ENCODE peak calls at places on chromosome 5, in four cellular contexts. Q is iPS-NIHi11; I is NCI-H446 treated with DMSO at 0.1 percent for 48 hours; B is stimulated activated CD4-positive, alpha-beta T cell treated with anti-CD3 and anti-CD28 coated beads, Interleukin-12 subunit alpha, Interleukin-12 subunit beta, amount 100 ng/mL, for 4 hours. W is an unnamed sample.

GRCh38 chr5:71748360-71748759 is 29.3 kb downstream of the CARTPT start:
- DNase-seq in I (no peak), Q (peak; percentile 7), B (no peak), W (no peak)

GRCh38 chr5:179126506-179126991 is 66.4 kb downstream of the ZNF354C start:
- DNase-seq in Q (no peak), B (no peak), I (no peak), W (no peak)

GRCh38 chr5:153598099-153598498 is 107.6 kb downstream of the GRIA1 start:
- DNase-seq in I (no peak), Q (no peak), B (no peak), W (no peak)

GRCh38 chr5:149264432-149265069 is 7.1 kb upstream of the AFAP1L1 start:
- DNase-seq in Q (peak; percentile 82), B (peak; percentile 25), I (no peak), W (no peak)

GRCh38 chr5:7876867-7877266 is 7.9 kb downstream of the MTRR start:
- DNase-seq in I (no peak), B (no peak), Q (no peak), W (no peak)

GRCh38 chr5:159883522-159883950 is 32.7 kb upstream of the ADRA1B start:
- DNase-seq in B (no peak), Q (no peak), I (no peak), W (no peak)

GRCh38 chr5:119583684-119584083 is 45.7 kb upstream of the FAM170A start:
- DNase-seq in I (no peak), Q (no peak), B (no peak), W (no peak)

GRCh38 chr5:132253008-132253441 is 4.5 kb upstream of the PDLIM4 start:
- DNase-seq in Q (no peak), B (no peak), I (no peak), W (no peak)

GRCh38 chr5:141877478-141878185 is 578 bp downstream of the PCDH1 start:
- DNase-seq in I (no peak), B (peak; percentile 26), Q (no peak), W (no peak)

GRCh38 chr5:157312492-157312891 is 46.6 kb downstream of the CYFIP2 start:
- DNase-seq in I (no peak), Q (peak; percentile 77), B (peak; percentile 52), W (no peak)

GRCh38 chr5:134223406-134224251 is 2.2 kb downstream of the PPP2CA start:
- DNase-seq in Q (no peak), I (no peak), B (no peak), W (no peak)

GRCh38 chr5:151758141-151758429 is 346 bp downstream of the ATOX1 start:
- DNase-seq in Q (peak; percentile 46), B (no peak), I (no peak), W (no peak)

GRCh38 chr5:86332851-86333250 is 284.9 kb upstream of the COX7C start:
- DNase-seq in B (no peak), I (no peak), Q (no peak), W (no peak)

GRCh38 chr5:151683936-151684586 is 2.7 kb downstream of the SPARC start:
- DNase-seq in Q (no peak), B (no peak), I (no peak), W (no peak)

GRCh38 chr5:154972476-154973080 is 31.7 kb downstream of the MRPL22 start:
- DNase-seq in I (no peak), B (no peak), Q (peak; percentile 52), W (peak; percentile 2)

GRCh38 chr5:43010956-43011355 is 29.2 kb downstream of the ANXA2R start:
- DNase-seq in B (no peak), I (no peak), Q (no peak), W (no peak)

GRCh38 chr5:72066658-72067057 is 40.6 kb upstream of the MAP1B start:
- DNase-seq in I (no peak), Q (no peak), B (no peak), W (peak; percentile 64)

GRCh38 chr5:133404724-133405123 is 207.6 kb downstream of the FSTL4 start:
- DNase-seq in B (no peak), Q (peak; percentile 56), I (no peak), W (no peak)

GRCh38 chr5:71882826-71883744 is 164.0 kb downstream of the CARTPT start:
- DNase-seq in B (no peak), I (no peak), Q (no peak), W (no peak)

GRCh38 chr5:107541400-107541799 is 129.3 kb downstream of the EFNA5 start:
- DNase-seq in I (no peak), B (no peak), Q (no peak), W (no peak)

GRCh38 chr5:123209163-123210013 is 120.3 kb downstream of the PRDM6 start:
- DNase-seq in B (no peak), I (no peak), Q (no peak), W (no peak)

GRCh38 chr5:56610093-56610698 is 205.2 kb upstream of the MAP3K1 start:
- DNase-seq in I (no peak), Q (no peak), B (no peak), W (no peak)

GRCh38 chr5:83494102-83494620 is 22.6 kb downstream of the VCAN start:
- DNase-seq in I (no peak), B (no peak), Q (no peak), W (no peak)

GRCh38 chr5:150497274-150497988 is 10.5 kb upstream of the NDST1 start:
- DNase-seq in Q (peak; percentile 66), B (no peak), I (no peak), W (peak; percentile 64)

GRCh38 chr5:67290620-67291019 is 94.0 kb upstream of the CD180 start:
- DNase-seq in I (no peak), Q (no peak), B (no peak), W (no peak)

GRCh38 chr5:154801083-154801482 is 45.9 kb downstream of the LARP1 start:
- DNase-seq in Q (no peak), B (no peak), I (no peak), W (no peak)

GRCh38 chr5:90022711-90023053 is 386.9 kb downstream of the CETN3 start:
- DNase-seq in Q (no peak), B (no peak), I (no peak), W (no peak)

GRCh38 chr5:58816181-58816731 is 233.4 kb downstream of the RAB3C start:
- DNase-seq in B (no peak), I (no peak), Q (no peak), W (no peak)

GRCh38 chr5:175778951-175779475 is 92.4 kb upstream of the CPLX2 start:
- DNase-seq in Q (no peak), B (no peak), I (peak; percentile 99), W (peak; percentile 48)

GRCh38 chr5:153352685-153353219 is 137.7 kb upstream of the GRIA1 start:
- DNase-seq in Q (no peak), I (no peak), B (peak; percentile 1), W (no peak)

GRCh38 chr5:181203842-181204560 is 995 bp downstream of the TRIM7 start:
- DNase-seq in I (no peak), Q (peak; percentile 55), B (no peak), W (no peak)

GRCh38 chr5:14871573-14872069 is at the start of gene ANKH:
- DNase-seq in B (peak; percentile 81), I (peak; percentile 75), Q (peak; percentile 92), W (no peak)

W was measured in HS-27A.